ENCODE peak calls at places on chromosomes 6 and 20, in six cellular contexts. D, S, I, U, B and W are unnamed samples.

GRCh38 chr20:62297449-62298227 is 5.2 kb upstream of the ADRM1 start:
- DNase-seq in S (no peak), D (no peak), B (no peak), I (no peak), U (no peak), W (no peak)

GRCh38 chr6:90233994-90234393 is 62.6 kb downstream of the BACH2 start:
- DNase-seq in B (peak), D (no peak), S (no peak), I (peak), U (no peak), W (no peak)

GRCh38 chr6:129186988-129187387 is 304.1 kb downstream of the LAMA2 start:
- DNase-seq in B (no peak), S (no peak), I (no peak), U (no peak), D (no peak), W (no peak)

GRCh38 chr20:62595491-62595890 is 46.8 kb upstream of the SLCO4A1 start:
- DNase-seq in B (no peak), I (no peak), D (no peak), U (no peak), S (peak), W (peak)

GRCh38 chr6:111503660-111504059 is 20.6 kb upstream of the REV3L start:
- DNase-seq in B (no peak), I (no peak), U (no peak), D (no peak), S (peak), W (no peak)

GRCh38 chr6:35038076-35038475 is 103.1 kb downstream of the TCP11 start:
- DNase-seq in B (no peak), D (no peak), S (no peak), I (no peak), U (no peak), W (no peak)

GRCh38 chr6:109441069-109441816 is 719 bp downstream of the SMPD2 start:
- DNase-seq in U (peak), D (peak), I (peak), B (no peak), S (peak), W (peak)

GRCh38 chr6:44503471-44503870 is 116.0 kb downstream of the CDC5L start:
- DNase-seq in S (no peak), I (no peak), B (no peak), U (no peak), D (no peak), W (no peak)

GRCh38 chr20:43991264-43991663 is 76.6 kb downstream of the TOX2 start:
- DNase-seq in B (no peak), D (no peak), U (no peak), S (no peak), I (no peak), W (no peak)

GRCh38 chr6:150720774-150721233 is 121.1 kb downstream of the PLEKHG1 start:
- DNase-seq in S (peak), D (peak), I (no peak), U (no peak), B (no peak), W (peak)

GRCh38 chr6:43120938-43121913 is 45.1 kb downstream of the PTK7 start:
- DNase-seq in S (no peak), B (no peak), U (peak), I (no peak), D (no peak), W (no peak)

GRCh38 chr6:151191477-151191995 is 48.2 kb upstream of the AKAP12 start:
- DNase-seq in D (no peak), S (no peak), U (no peak), B (no peak), I (no peak), W (no peak)

GRCh38 chr6:12602342-12602741 is 114.2 kb upstream of the PHACTR1 start:
- DNase-seq in D (no peak), I (no peak), U (no peak), S (no peak), B (no peak), W (no peak)

GRCh38 chr6:33683051-33683571 is 28.4 kb downstream of the UQCC2 start:
- DNase-seq in D (no peak), B (no peak), S (no peak), U (no peak), I (peak), W (no peak)

GRCh38 chr6:137427670-137428290 is 66.4 kb downstream of the OLIG3 start:
- DNase-seq in U (no peak), I (no peak), S (no peak), B (no peak), D (no peak), W (no peak)

GRCh38 chr20:41425180-41425884 is 58.7 kb upstream of the EMILIN3 start:
- DNase-seq in U (no peak), B (no peak), I (no peak), S (no peak), D (no peak), W (no peak)

GRCh38 chr6:33439956-33440648 is 14.3 kb upstream of the ZBTB9 start:
- DNase-seq in D (no peak), I (no peak), U (no peak), B (no peak), S (no peak), W (no peak)

GRCh38 chr6:102984360-102984759 is 1590.9 kb downstream of the GRIK2 start:
- DNase-seq in I (no peak), S (no peak), D (no peak), U (no peak), B (no peak), W (no peak)

GRCh38 chr6:116035616-116036015 is 25.1 kb downstream of the FRK start:
- DNase-seq in B (no peak), I (no peak), D (no peak), S (no peak), U (no peak), W (no peak)